ENCODE peak calls at places on chromosome 6, in four cellular contexts. V is GM23248, B is HFF-Myc, N is RCC 7860. K is an unnamed sample.

GRCh38 chr6:147287869-147288271 is 83.7 kb downstream of the STXBP5 start:
- DNase-seq in V (peak; percentile 82), B (no peak), N (peak; percentile 31), K (no peak)

GRCh38 chr6:37019065-37019450 is 13.6 kb downstream of the FGD2 start:
- DNase-seq in V (no peak), B (no peak), N (peak; percentile 23), K (no peak)

GRCh38 chr6:150037526-150038201 is 12.3 kb upstream of the RAET1L start:
- DNase-seq in V (peak; percentile 19), B (no peak), N (no peak), K (no peak)

GRCh38 chr6:109793793-109794192 is 102.7 kb downstream of the FIG4 start:
- DNase-seq in V (peak; percentile 96), B (peak; percentile 93), N (peak; percentile 76), K (no peak)

GRCh38 chr6:107318100-107318736 is 141.1 kb downstream of the PDSS2 start:
- DNase-seq in V (peak; percentile 75), B (peak; percentile 40), N (peak; percentile 27), K (no peak)

GRCh38 chr6:77620290-77620882 is 32.5 kb upstream of the MEI4 start:
- DNase-seq in V (peak; percentile 6), B (no peak), N (peak; percentile 11), K (no peak)

GRCh38 chr6:73362358-73362757 is at the start of gene KHDC3L:
- DNase-seq in V (no peak), B (no peak), N (no peak), K (no peak)

GRCh38 chr6:138692058-138692977 is 81.3 kb upstream of the CCDC28A start:
- DNase-seq in V (peak; percentile 79), B (no peak), N (no peak), K (peak; percentile 49)

GRCh38 chr6:154156135-154156948 is 117.3 kb downstream of the OPRM1 start:
- DNase-seq in V (peak; percentile 53), B (no peak), N (no peak), K (no peak)

GRCh38 chr6:153405926-153406325 is 274.8 kb upstream of the RGS17 start:
- DNase-seq in V (no peak), B (no peak), N (no peak), K (no peak)

GRCh38 chr6:37155394-37156312 is 14.3 kb upstream of the PIM1 start:
- DNase-seq in V (no peak), B (no peak), N (no peak), K (no peak)

GRCh38 chr6:159983641-159984080 is 14.8 kb downstream of the IGF2R start:
- DNase-seq in V (peak; percentile 56), B (no peak), N (no peak), K (no peak)

GRCh38 chr6:41406821-41407787 is 71.7 kb downstream of the NCR2 start:
- DNase-seq in V (no peak), B (no peak), N (no peak), K (no peak)

GRCh38 chr6:163571730-163572129 is 157.2 kb downstream of the QKI start:
- DNase-seq in V (no peak), B (no peak), N (no peak), K (no peak)

GRCh38 chr6:137494281-137494966 is at the start of gene OLIG3:
- DNase-seq in V (no peak), B (no peak), N (no peak), K (no peak)

GRCh38 chr6:39029156-39030011 is 19.2 kb upstream of the GLP1R start:
- DNase-seq in V (peak; percentile 44), B (no peak), N (no peak), K (no peak)

GRCh38 chr6:154706389-154706788 is 26.8 kb upstream of the SCAF8 start:
- DNase-seq in V (no peak), B (no peak), N (no peak), K (no peak)

GRCh38 chr6:31083742-31084354 is 28.5 kb downstream of the C6orf15 start:
- DNase-seq in V (peak; percentile 77), B (peak; percentile 32), N (no peak), K (no peak)

GRCh38 chr6:170160031-170160627 is 130.7 kb downstream of the DLL1 start:
- DNase-seq in V (no peak), B (no peak), N (no peak), K (no peak)

GRCh38 chr6:25122001-25122400 is 157.2 kb upstream of the CARMIL1 start:
- DNase-seq in V (peak; percentile 54), B (no peak), N (no peak), K (no peak)

GRCh38 chr6:166848979-166849756 is 107.2 kb downstream of the RNASET2 start:
- DNase-seq in V (no peak), B (no peak), N (no peak), K (no peak)

GRCh38 chr6:105993769-105994521 is 92.2 kb upstream of the PRDM1 start:
- DNase-seq in V (peak; percentile 78), B (no peak), N (no peak), K (no peak)

GRCh38 chr6:26017567-26017966 is 55.0 kb downstream of the TRIM38 start:
- DNase-seq in V (peak; percentile 96), B (peak; percentile 84), N (no peak), K (no peak)

GRCh38 chr6:41443616-41444525 is 102.3 kb upstream of the FOXP4 start:
- DNase-seq in V (peak; percentile 20), B (no peak), N (no peak), K (no peak)

GRCh38 chr6:43009124-43009523 is 4.6 kb downstream of the MEA1 start:
- DNase-seq in V (peak; percentile 63), B (no peak), N (no peak), K (no peak)

GRCh38 chr6:48474764-48475674 is 364.0 kb upstream of the PTCHD4 start:
- DNase-seq in V (peak; percentile 0), B (no peak), N (no peak), K (no peak)

GRCh38 chr6:53840027-53840426 is 45.2 kb downstream of the LRRC1 start:
- DNase-seq in V (no peak), B (no peak), N (no peak), K (no peak)

GRCh38 chr6:169997930-169998218 is 246.5 kb downstream of the ERMARD start:
- DNase-seq in V (no peak), B (no peak), N (no peak), K (no peak)

GRCh38 chr6:14883921-14884320 is 361.9 kb upstream of the JARID2 start:
- DNase-seq in V (peak; percentile 53), B (peak; percentile 83), N (no peak), K (no peak)

GRCh38 chr6:13470240-13471140 is 16.9 kb downstream of the GFOD1 start:
- DNase-seq in V (no peak), B (no peak), N (no peak), K (no peak)